ENCODE peak calls at places on chromosomes 12 and 14, in five cellular contexts. L is A549, Z is K562, M is HepG2, X is GM12878. R is an unnamed sample.
A peak's percentile ranks its signal among the peaks of the same experiment; 100 is the strongest.

GRCh38 chr14:93733646-93734045 is 54.6 kb downstream of the PRIMA1 start:
- DNase-seq in L (no peak), Z (no peak), M (no peak), X (no peak), R (no peak)

GRCh38 chr12:65494537-65494936 is 216.1 kb downstream of the MSRB3 start:
- DNase-seq in L (peak; percentile 4), Z (no peak), M (peak; percentile 22), X (no peak), R (no peak)

GRCh38 chr14:54818201-54819133 is 84.2 kb downstream of the GCH1 start:
- DNase-seq in L (no peak), Z (peak; percentile 58), M (peak; percentile 18), X (no peak), R (no peak)

GRCh38 chr14:90491221-90491867 is 94.5 kb downstream of the CALM1 start:
- DNase-seq in L (no peak), Z (no peak), M (no peak), X (no peak), R (peak; percentile 39)

GRCh38 chr12:127113945-127114344 is 1153.0 kb upstream of the TMEM132C start:
- DNase-seq in L (no peak), Z (no peak), M (no peak), X (no peak), R (no peak)

GRCh38 chr14:67541448-67542387 is 8.6 kb downstream of the PLEKHH1 start:
- DNase-seq in L (no peak), Z (peak; percentile 75), M (no peak), X (no peak), R (no peak)

GRCh38 chr12:111425655-111426054 is 19.9 kb downstream of the SH2B3 start:
- DNase-seq in L (no peak), Z (no peak), M (no peak), X (no peak), R (no peak)

GRCh38 chr14:54881761-54882401 is 20.7 kb downstream of the GCH1 start:
- DNase-seq in L (no peak), Z (no peak), M (no peak), X (no peak), R (no peak)

GRCh38 chr12:21248679-21249078 is 86.0 kb downstream of the SLCO1A2 start:
- DNase-seq in L (peak; percentile 11), Z (no peak), M (no peak), X (no peak), R (no peak)

GRCh38 chr12:81261508-81262207 is 183.8 kb downstream of the ACSS3 start:
- DNase-seq in L (no peak), Z (no peak), M (no peak), X (no peak), R (no peak)

GRCh38 chr12:49537709-49538601 is 875 bp upstream of the KCNH3 start:
- DNase-seq in L (no peak), Z (no peak), M (no peak), X (no peak), R (no peak)

GRCh38 chr14:52007211-52007610 is 17.9 kb downstream of the RTRAF start:
- DNase-seq in L (no peak), Z (no peak), M (no peak), X (no peak), R (no peak)

GRCh38 chr12:67758119-67758873 is 109.8 kb downstream of the DYRK2 start:
- DNase-seq in L (no peak), Z (no peak), M (no peak), X (peak; percentile 42), R (no peak)

GRCh38 chr12:67764946-67765619 is 116.5 kb downstream of the DYRK2 start:
- DNase-seq in L (no peak), Z (no peak), M (no peak), X (no peak), R (no peak)

GRCh38 chr12:67759829-67760228 is 111.3 kb downstream of the DYRK2 start:
- DNase-seq in L (no peak), Z (no peak), M (no peak), X (no peak), R (no peak)

GRCh38 chr12:67764055-67764454 is 115.5 kb downstream of the DYRK2 start:
- DNase-seq in L (no peak), Z (no peak), M (no peak), X (no peak), R (no peak)

DNA sequence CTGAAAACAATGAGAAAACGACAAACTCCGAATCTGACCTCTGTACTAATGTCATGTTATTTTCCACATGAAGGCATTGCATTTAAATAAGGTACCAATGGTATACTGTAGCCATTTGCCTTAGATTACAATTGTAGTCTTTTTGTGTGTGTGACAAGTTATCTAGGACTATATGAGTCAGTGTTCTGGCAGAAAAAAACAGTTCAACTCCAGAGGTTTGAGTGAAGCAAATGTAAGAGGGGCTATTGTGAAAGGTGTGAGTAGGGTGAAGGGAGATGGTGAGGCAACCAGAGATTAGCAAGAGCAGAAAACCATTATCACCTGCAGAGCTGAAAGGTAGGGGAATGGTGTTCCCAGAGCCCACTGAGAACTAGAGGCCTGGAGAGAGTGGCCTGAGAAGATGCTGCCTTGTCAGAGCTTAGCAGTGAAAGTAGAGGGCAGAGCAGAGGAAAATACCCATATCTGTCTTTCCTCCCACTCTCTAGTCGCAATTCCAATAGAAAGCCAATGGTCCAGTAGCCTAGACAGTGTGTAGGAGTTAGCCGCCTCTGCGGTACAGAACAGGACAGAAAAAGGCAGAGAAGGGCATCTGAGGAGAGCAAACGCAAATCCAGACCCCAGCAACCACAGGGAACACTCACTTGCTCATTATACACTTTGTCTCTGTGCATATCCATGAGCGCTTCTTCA is 112.2 kb downstream of the DYRK2 start:
- DNase-seq in L (no peak), Z (no peak), M (no peak), X (no peak), R (no peak)
- TF ChIP-seq HDAC2 in L (no peak), Z (no peak), M (no peak), X (no peak), R (no peak)

DNA sequence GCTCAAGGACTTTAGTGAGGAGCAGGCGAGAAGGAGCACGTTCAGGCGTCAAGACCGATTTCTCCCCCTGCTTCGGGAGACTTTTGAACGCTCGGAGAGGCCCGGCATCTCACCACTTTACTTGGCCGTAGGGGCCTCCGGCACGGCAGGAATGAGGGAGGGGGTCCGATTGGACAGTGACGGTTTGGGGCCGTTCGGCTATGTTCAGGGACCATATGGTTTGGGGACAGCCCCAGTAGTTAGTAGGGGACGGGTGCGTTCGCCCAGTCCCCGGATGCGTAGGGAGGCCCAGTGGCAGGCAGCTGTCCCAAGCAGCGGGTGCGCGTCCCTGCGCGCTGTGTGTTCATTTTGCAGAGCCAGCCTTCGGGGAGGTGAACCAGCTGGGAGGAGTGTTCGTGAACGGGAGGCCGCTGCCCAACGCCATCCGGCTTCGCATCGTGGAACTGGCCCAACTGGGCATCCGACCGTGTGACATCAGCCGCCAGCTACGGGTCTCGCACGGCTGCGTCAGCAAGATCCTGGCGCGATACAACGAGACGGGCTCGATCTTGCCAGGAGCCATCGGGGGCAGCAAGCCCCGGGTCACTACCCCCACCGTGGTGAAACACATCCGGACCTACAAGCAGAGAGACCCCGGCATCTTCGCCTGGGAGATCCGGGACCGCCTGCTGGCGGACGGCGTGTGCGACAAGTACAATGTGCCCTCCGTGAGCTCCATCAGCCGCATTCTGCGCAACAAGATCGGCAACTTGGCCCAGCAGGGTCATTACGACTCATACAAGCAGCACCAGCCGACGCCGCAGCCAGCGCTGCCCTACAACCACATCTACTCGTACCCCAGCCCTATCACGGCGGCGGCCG is 1.1 kb downstream of the PAX9 start:
- DNase-seq in L (peak; percentile 53), Z (peak; percentile 17), M (no peak), X (no peak), R (no peak)
- TF ChIP-seq HDAC2 in L (no peak), Z (no peak), M (no peak), X (no peak), R (no peak)

DNA sequence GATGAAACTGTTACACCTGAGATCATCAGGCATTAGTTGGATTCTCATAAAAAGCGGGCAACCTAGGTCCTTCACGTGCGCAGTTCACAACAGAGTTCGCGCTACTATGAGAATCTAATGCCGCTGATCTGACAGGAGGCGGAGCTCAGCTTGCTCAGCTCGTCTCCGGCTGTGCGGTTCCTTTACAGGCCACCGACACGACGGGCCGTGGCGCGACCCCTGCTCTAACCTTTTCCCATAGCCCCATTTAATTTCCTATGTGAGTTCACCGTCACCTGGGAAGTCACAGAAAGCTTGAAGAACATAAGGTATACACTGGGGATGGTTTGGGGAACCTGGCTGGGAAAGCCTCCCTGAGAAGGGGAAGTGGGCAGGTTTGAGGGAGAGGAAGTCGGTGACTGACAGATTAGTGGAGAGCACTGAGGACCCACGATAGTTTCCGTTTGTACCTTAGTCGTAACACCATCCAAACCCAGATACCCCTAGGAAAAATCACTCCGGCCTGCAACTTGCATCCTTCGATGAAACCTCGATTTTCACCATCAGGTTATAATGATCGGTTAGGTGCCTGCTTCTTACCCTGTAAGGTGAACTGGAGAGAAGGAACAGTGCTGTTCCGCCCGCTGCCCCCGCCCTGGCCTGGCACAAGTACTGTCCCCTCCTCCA is 2.8 kb upstream of the AAAS start:
- DNase-seq in L (no peak), Z (peak; percentile 56), M (no peak), X (peak; percentile 56), R (peak; percentile 60)
- TF ChIP-seq HDAC2 in L (no peak), Z (peak; percentile 18), M (no peak), X (no peak), R (no peak)

DNA sequence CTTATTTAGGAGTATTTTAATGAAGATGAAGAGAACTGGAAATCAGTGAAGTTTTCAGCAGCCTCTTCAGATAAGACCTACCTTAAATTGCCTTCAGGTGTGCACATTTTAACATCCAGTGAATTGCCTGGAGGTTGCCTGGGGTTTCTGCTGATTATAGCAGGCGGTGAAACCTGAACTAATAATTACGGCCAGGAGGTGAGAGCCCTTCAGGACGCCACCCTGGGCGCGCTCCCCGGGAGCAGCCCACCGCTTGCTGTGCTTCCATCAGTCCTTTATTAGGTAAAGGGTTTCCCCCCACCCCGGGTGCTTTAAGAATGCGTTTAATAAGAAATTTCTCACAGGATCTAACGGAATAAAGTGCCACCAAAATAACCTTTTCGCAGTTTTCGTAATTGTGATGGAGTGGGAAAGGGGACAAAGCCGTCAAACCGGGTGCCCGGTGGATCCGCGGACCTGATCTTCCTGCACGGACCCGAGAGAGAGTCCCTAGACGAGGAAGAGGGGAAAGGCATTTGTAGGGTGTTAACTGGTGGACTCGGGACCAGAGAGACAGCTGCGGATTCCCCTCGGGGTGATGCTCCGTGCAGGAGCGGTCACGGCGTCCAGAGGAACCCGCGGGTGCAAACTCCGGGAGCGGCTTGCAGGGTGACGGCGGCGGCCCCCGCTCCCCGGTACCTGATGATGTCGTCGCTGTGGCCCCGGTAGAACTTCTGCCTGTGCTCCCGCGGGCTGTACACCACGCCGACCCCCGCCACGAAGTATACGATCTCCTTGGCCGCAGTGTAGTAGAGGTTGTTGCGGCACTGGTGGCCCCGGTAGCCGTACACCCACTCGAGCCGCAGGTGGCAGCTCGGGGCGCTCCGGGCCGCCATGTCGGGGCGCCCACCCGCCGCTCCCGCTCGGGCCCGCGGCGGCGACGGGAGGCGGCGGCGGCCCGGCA is 853 bp downstream of the EML5 start:
- DNase-seq in L (peak; percentile 5), Z (no peak), M (no peak), X (no peak), R (no peak)
- TF ChIP-seq HDAC2 in L (no peak), Z (no peak), M (no peak), X (no peak), R (no peak)

DNA sequence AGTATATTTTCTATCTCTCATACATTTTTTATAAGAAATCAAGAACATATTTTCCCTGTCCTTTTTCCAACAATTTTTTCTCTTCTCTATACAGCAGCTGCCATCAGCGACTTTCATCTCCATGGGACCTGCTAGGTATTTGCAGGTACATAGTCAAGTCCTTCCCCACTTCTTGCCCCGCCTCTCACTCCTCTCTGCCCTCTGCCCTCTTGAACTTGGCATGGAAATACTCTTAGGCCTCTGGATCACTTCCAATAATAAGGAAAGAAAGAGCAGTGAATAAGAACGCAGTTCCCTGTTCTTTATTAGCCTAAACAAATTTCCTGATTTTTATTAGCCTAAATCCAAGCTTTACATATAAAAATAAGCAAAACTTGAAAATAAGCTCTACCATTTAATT is 353.1 kb downstream of the SEC23A start:
- DNase-seq in L (no peak), Z (no peak), M (no peak), X (no peak), R (no peak)
- TF ChIP-seq HDAC2 in L (no peak), Z (no peak), M (no peak), X (no peak), R (no peak)

GRCh38 chr12:13725049-13725448 is 256.4 kb downstream of the GRIN2B start:
- DNase-seq in L (no peak), Z (no peak), M (no peak), X (no peak), R (no peak)
- TF ChIP-seq HDAC2 in L (no peak), Z (no peak), M (no peak), X (no peak), R (no peak)